ENCODE peak calls at places on chromosome 7, in four cellular contexts. R, L, J and Z are unnamed samples.

GRCh38 chr7:151003572-151003971 is 12.8 kb downstream of the NOS3 start:
- DNase-seq in R (no peak), L (no peak), J (no peak), Z (no peak)

GRCh38 chr7:87083865-87084519 is 24.5 kb upstream of the ELAPOR2 start:
- DNase-seq in R (no peak), L (no peak), J (no peak), Z (no peak)

GRCh38 chr7:26500749-26501352 is 209.2 kb downstream of the SNX10 start:
- DNase-seq in R (no peak), L (no peak), J (no peak), Z (no peak)

GRCh38 chr7:22821702-22822485 is 755 bp downstream of the TOMM7 start:
- DNase-seq in R (no peak), L (no peak), J (no peak), Z (no peak)

GRCh38 chr7:101891124-101891523 is 73.7 kb downstream of the CUX1 start:
- DNase-seq in R (no peak), L (no peak), J (no peak), Z (no peak)

GRCh38 chr7:105389090-105389650 is 449 bp upstream of the SRPK2 start:
- DNase-seq in R (peak), L (peak), J (peak), Z (no peak)

GRCh38 chr7:47663841-47664240 is 81.9 kb upstream of the TNS3 start:
- DNase-seq in R (no peak), L (no peak), J (no peak), Z (no peak)

GRCh38 chr7:44066494-44067063 is 1.2 kb upstream of the PGAM2 start:
- DNase-seq in R (peak), L (peak), J (no peak), Z (no peak)

GRCh38 chr7:31938650-31939049 is 131.6 kb downstream of the PDE1C start:
- DNase-seq in R (no peak), L (no peak), J (no peak), Z (no peak)

GRCh38 chr7:83153419-83153818 is 9.3 kb downstream of the PCLO start:
- DNase-seq in R (no peak), L (no peak), J (no peak), Z (no peak)

GRCh38 chr7:20190588-20190987 is 26.6 kb downstream of the MACC1 start:
- DNase-seq in R (no peak), L (no peak), J (no peak), Z (no peak)

GRCh38 chr7:141568227-141568626 is 17.0 kb downstream of the AGK start:
- DNase-seq in R (no peak), L (no peak), J (no peak), Z (peak)

GRCh38 chr7:128041203-128041602 is 10.0 kb upstream of the LRRC4 start:
- DNase-seq in R (no peak), L (no peak), J (no peak), Z (no peak)

GRCh38 chr7:29385214-29385613 is 178.4 kb upstream of the PRR15 start:
- DNase-seq in R (no peak), L (no peak), J (no peak), Z (no peak)

GRCh38 chr7:7795736-7796135 is 77.3 kb upstream of the RPA3 start:
- DNase-seq in R (no peak), L (no peak), J (no peak), Z (no peak)

GRCh38 chr7:7183061-7183832 is 903 bp downstream of the C1GALT1 start:
- DNase-seq in R (no peak), L (peak), J (peak), Z (peak)

GRCh38 chr7:3867847-3868246 is 566.8 kb downstream of the SDK1 start:
- DNase-seq in R (peak), L (no peak), J (no peak), Z (no peak)

GRCh38 chr7:1768835-1769234 is 98.8 kb downstream of the ELFN1 start:
- DNase-seq in R (no peak), L (no peak), J (no peak), Z (no peak)

GRCh38 chr7:150990416-150991186 is at the start of gene NOS3:
- DNase-seq in R (no peak), L (no peak), J (no peak), Z (no peak)

GRCh38 chr7:98737176-98737575 is 120.1 kb downstream of the NPTX2 start:
- DNase-seq in R (no peak), L (no peak), J (no peak), Z (no peak)

GRCh38 chr7:33459340-33459751 is 330.0 kb downstream of the BBS9 start:
- DNase-seq in R (no peak), L (no peak), J (no peak), Z (no peak)

GRCh38 chr7:17832242-17832641 is 108.1 kb downstream of the SNX13 start:
- DNase-seq in R (no peak), L (no peak), J (no peak), Z (no peak)

GRCh38 chr7:103865442-103865841 is 124.0 kb downstream of the RELN start:
- DNase-seq in R (no peak), L (no peak), J (no peak), Z (no peak)

GRCh38 chr7:135716677-135717238 is 11.2 kb downstream of the SLC13A4 start:
- DNase-seq in R (no peak), L (no peak), J (no peak), Z (no peak)

GRCh38 chr7:141460781-141461715 is 90.2 kb upstream of the AGK start:
- DNase-seq in R (no peak), L (no peak), J (no peak), Z (peak)

GRCh38 chr7:14767716-14768425 is 134.7 kb downstream of the DGKB start:
- DNase-seq in R (no peak), L (no peak), J (no peak), Z (no peak)

GRCh38 chr7:129313282-129313681 is 88.5 kb downstream of the AHCYL2 start:
- DNase-seq in R (no peak), L (no peak), J (no peak), Z (no peak)

GRCh38 chr7:17472939-17473338 is 174.5 kb downstream of the AHR start:
- DNase-seq in R (no peak), L (no peak), J (no peak), Z (no peak)

GRCh38 chr7:155620497-155620896 is 24.0 kb upstream of the RBM33 start:
- DNase-seq in R (no peak), L (no peak), J (no peak), Z (no peak)

GRCh38 chr7:128989961-128990360 is 52.2 kb downstream of the IRF5 start:
- DNase-seq in R (no peak), L (no peak), J (no peak), Z (no peak)

GRCh38 chr7:100865971-100866720 is 1.0 kb upstream of the TRIP6 start:
- DNase-seq in R (peak), L (no peak), J (peak), Z (peak)

DNA sequence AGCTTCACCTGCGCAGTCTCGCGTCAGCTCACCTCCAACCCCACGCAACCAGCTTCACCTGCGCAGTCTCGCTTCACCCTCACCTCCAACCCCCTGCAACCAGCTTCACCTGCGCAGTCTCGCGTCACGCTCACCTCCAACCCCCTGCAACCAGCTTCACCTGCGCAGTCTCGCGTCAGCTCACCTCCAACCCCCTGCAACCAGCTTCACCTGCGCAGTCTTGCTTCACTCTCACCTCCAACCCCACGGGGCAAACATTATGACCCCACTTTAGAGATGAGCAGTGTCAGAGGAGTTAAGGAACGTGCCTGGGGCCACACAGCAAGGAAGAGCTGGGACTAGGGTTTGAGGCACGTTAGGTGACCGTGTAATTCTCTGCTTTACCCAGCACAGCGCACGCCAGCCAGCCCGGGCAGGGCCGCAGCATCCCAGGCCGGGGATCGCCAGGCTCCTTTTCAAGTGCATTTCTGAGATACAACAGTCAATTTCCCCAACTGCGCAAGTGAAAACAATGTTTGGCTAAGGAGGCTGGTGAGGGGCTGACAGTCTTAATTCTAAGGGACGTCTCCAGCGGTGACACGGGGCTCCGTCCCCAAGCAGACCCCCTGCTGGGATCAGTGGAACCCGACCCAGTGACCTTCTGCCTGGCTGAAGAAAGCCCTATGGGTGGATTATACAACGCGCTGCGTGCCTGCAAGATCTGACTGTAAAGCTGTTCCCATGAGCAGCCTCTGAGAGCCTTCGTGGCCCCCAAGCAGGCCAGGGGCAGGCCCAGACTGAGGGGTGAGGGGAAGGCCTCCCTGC is 22.7 kb upstream of the PDGFA start:
- DNase-seq in R (no peak), L (no peak), J (no peak), Z (no peak)
- H3K27ac ChIP-seq in R (no peak), L (no peak), J (no peak), Z (no peak)

DNA sequence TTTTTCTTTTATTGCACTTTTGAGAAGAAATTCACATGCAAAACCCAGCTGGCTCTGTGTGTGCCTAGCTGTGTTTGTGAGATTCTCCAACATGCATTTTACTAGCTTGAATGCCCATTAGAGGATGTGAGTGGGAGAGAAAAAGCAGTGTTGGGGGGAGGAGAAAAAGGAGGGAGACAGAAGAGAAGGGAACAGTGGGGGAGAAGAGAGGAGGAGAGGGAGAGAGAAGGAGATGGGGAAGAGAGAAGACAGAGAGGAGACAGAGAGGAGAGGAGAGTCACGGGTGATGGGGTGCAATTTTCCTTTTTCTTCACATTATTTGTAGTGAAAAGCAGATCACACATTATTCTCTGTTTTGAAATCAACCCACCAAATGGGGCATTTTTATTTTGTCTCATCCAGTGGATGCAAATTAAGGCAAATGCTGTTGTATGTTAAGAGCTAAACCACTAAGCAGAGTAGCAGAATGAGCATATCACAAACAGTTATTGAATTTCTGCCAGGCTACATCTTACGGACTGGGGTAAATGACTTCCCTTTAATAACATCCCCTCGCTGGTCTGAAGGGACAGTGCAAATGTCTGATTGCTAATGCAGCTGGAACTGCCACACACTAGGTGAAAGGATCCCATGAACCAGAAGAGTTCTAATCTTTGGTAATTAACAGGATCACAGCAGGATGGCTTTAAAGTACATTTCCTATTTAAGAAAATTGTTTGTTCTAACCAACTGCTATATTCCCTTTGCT is 870 bp downstream of the LRRN3 start:
- DNase-seq in R (no peak), L (no peak), J (no peak), Z (no peak)
- H3K27ac ChIP-seq in R (no peak), L (no peak), J (no peak), Z (peak)

GRCh38 chr7:95590387-95591248 is 5.7 kb downstream of the PDK4 start:
- DNase-seq in R (no peak), L (no peak), J (no peak), Z (no peak)

GRCh38 chr7:95586951-95587301 is 9.4 kb downstream of the PDK4 start:
- DNase-seq in R (no peak), L (no peak), J (no peak), Z (no peak)

GRCh38 chr7:95589031-95589430 is 7.3 kb downstream of the PDK4 start:
- DNase-seq in R (no peak), L (no peak), J (no peak), Z (no peak)

GRCh38 chr7:95592570-95592969 is 3.7 kb downstream of the PDK4 start:
- DNase-seq in R (no peak), L (no peak), J (no peak), Z (no peak)

DNA sequence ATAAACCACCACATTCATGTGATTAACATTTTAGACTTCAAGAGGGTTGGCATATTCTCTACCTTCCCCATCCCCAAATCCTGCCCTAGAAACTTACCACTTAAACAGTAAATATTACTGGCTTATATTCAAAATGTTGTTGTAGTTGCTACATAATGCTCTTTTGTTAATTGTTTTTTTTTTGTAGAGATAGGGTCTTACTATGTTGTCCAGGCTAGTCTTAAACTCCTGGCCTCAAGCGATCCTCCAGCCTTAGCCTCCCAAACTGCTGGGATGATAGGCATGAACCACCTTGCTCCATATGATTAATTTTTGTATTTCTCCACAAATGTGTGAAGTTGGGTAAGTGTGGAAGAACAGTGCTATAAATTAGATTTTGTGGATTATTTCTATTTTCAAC is 6.5 kb downstream of the PDK4 start:
- DNase-seq in R (no peak), L (no peak), J (no peak), Z (no peak)
- H3K27ac ChIP-seq in R (peak), L (no peak), J (peak), Z (peak)

DNA sequence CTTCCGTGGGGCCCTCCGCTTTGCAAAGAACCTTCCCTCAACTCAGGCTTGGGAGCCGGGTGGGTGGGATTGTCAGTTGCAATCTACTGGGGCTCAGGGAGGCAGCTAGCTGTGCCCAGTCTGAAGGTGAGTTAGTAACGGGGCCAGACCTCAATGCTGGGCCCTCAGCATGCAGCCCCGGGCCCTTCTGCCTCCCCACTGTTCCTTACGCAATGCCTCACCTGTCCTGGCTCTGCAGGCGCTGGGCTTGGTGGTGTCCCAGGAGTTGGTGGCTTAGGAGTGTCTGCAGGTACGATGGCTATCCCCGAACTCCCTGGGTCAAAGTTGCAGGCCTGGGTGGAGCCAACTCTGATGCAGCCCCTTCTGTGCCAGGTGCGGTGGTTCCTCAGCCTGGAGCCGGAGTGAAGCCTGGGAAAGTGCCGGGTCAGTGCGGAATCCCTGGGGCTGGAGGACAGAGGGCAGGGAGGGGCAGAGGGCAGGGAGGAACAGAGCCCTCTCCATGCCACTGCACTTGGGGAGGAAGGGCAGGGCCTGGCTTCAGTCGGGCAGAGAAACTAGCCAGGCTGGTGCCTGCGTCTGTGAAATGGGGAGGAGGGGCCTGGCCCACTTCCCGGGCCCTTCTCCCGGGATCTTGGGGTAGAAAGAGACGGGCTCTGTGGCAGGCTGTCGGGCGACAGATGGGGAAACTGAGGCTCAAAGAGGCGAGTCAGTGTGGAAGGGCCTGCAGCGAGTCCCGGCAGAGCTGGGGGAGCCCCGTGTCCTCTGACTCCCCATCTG is 15.0 kb downstream of the ELN start:
- DNase-seq in R (no peak), L (no peak), J (peak), Z (peak)
- H3K27ac ChIP-seq in R (no peak), L (no peak), J (peak), Z (peak)

GRCh38 chr7:70210200-70210960 is 612.1 kb downstream of the AUTS2 start:
- DNase-seq in R (no peak), L (no peak), J (no peak), Z (no peak)
- H3K27ac ChIP-seq in R (no peak), L (no peak), J (no peak), Z (no peak)

GRCh38 chr7:50687575-50688261 is 95.0 kb downstream of the GRB10 start:
- DNase-seq in R (no peak), L (no peak), J (no peak), Z (no peak)
- H3K27ac ChIP-seq in R (peak), L (no peak), J (no peak), Z (peak)